ENCODE peak calls at places on chromosomes 4 and X, in six cellular contexts. C is fibroblast of lung; O is CD4-positive, alpha-beta memory T cell; T is lower leg skin; E is astrocyte of the spinal cord; D is effector memory CD4-positive, alpha-beta T cell. N is an unnamed sample.

GRCh38 chr4:145533011-145533410 is 51.4 kb downstream of the SMAD1 start:
- DNase-seq in E (peak), C (no peak), O (no peak), T (no peak), D (no peak), N (no peak)

GRCh38 chr4:39025552-39026085 is 6.6 kb downstream of the TMEM156 start:
- DNase-seq in O (no peak), C (peak), D (no peak), T (no peak), E (peak), N (no peak)

GRCh38 chr4:168621806-168622589 is 125.1 kb downstream of the PALLD start:
- DNase-seq in D (no peak), T (no peak), O (no peak), E (peak), C (peak), N (no peak)

GRCh38 chr4:183099537-183100297 is 660 bp downstream of the WWC2 start:
- DNase-seq in E (no peak), D (no peak), O (peak), C (no peak), T (peak), N (peak)

GRCh38 chrX:150688911-150689451 is 4.2 kb upstream of the MTMR1 start:
- DNase-seq in O (no peak), E (peak), C (peak), T (no peak), D (no peak), N (no peak)

GRCh38 chrX:5113128-5113527 is 1115.5 kb downstream of the NLGN4X start:
- DNase-seq in E (peak), C (no peak), T (no peak), D (no peak), O (no peak), N (no peak)

GRCh38 chr4:31692407-31692940 is 972.3 kb downstream of the PCDH7 start:
- DNase-seq in O (no peak), C (peak), D (no peak), T (no peak), E (no peak), N (no peak)

GRCh38 chr4:175412161-175412560 is 399.9 kb downstream of the GPM6A start:
- DNase-seq in D (no peak), T (no peak), E (peak), O (no peak), C (no peak), N (no peak)

GRCh38 chrX:103503853-103504207 is 15.5 kb downstream of the RAB40A start:
- DNase-seq in C (no peak), O (no peak), T (no peak), D (no peak), E (no peak), N (no peak)

GRCh38 chrX:100812216-100813158 is 7.7 kb upstream of the CSTF2 start:
- DNase-seq in O (no peak), E (no peak), T (no peak), D (no peak), C (no peak), N (no peak)

GRCh38 chr4:45120163-45120562 is 393.8 kb upstream of the GNPDA2 start:
- DNase-seq in T (no peak), C (no peak), E (no peak), O (no peak), D (no peak), N (no peak)

GRCh38 chr4:128660361-128660964 is 149.0 kb upstream of the JADE1 start:
- DNase-seq in T (peak), E (peak), O (no peak), C (peak), D (no peak), N (no peak)

GRCh38 chrX:11913001-11913400 is 155.0 kb downstream of the MSL3 start:
- DNase-seq in O (no peak), T (no peak), E (no peak), C (no peak), D (no peak), N (no peak)

GRCh38 chr4:17766826-17767458 is 14.5 kb downstream of the FAM184B start:
- DNase-seq in E (no peak), D (no peak), C (no peak), O (no peak), T (no peak), N (no peak)

GRCh38 chr4:102439835-102440234 is 61.3 kb upstream of the NFKB1 start:
- DNase-seq in T (peak), E (peak), D (no peak), O (no peak), C (peak), N (no peak)

GRCh38 chr4:166301266-166301665 is 428.2 kb downstream of the TLL1 start:
- DNase-seq in C (no peak), E (peak), D (no peak), O (no peak), T (no peak), N (no peak)

GRCh38 chr4:169283114-169283509 is 12.4 kb upstream of the SH3RF1 start:
- DNase-seq in O (no peak), C (peak), T (no peak), D (no peak), E (peak), N (no peak)

GRCh38 chr4:173490817-173491518 is 39.1 kb downstream of the HAND2 start:
- DNase-seq in C (peak), O (no peak), D (no peak), T (no peak), E (peak), N (no peak)

GRCh38 chrX:100685997-100686305 is 42.0 kb downstream of the SRPX2 start:
- DNase-seq in C (no peak), E (no peak), T (no peak), D (no peak), O (no peak), N (no peak)

GRCh38 chr4:183014361-183015084 is 84.5 kb upstream of the WWC2 start:
- DNase-seq in C (peak), T (no peak), D (no peak), E (no peak), O (no peak), N (no peak)

GRCh38 chr4:142088906-142089305 is 452.5 kb downstream of the IL15 start:
- DNase-seq in O (no peak), E (peak), T (no peak), D (no peak), C (peak), N (no peak)

GRCh38 chr4:3663791-3664190 is 102.4 kb upstream of the ADRA2C start:
- DNase-seq in C (no peak), D (no peak), E (no peak), T (no peak), O (no peak), N (no peak)

GRCh38 chr4:142817442-142817841 is 28.7 kb downstream of the INPP4B start:
- DNase-seq in O (peak), C (peak), E (peak), T (peak), D (no peak), N (peak)

GRCh38 chrX:18833071-18833731 is 125.8 kb downstream of the PPEF1 start:
- DNase-seq in E (no peak), O (no peak), C (peak), T (peak), D (no peak), N (no peak)

GRCh38 chrX:31931225-31931624 is 859.4 kb upstream of the FTHL17 start:
- DNase-seq in D (no peak), T (no peak), C (peak), O (no peak), E (peak), N (no peak)

GRCh38 chr4:6894086-6894478 is 15.5 kb upstream of the TBC1D14 start:
- DNase-seq in D (no peak), C (no peak), E (no peak), O (no peak), T (no peak), N (no peak)

GRCh38 chrX:11427082-11428033 is 134.1 kb downstream of the AMELX start:
- DNase-seq in O (no peak), T (peak), E (no peak), D (no peak), C (peak), N (no peak)

GRCh38 chr4:173494013-173494970 is 35.7 kb downstream of the HAND2 start:
- DNase-seq in D (peak), O (peak), T (no peak), C (peak), E (peak), N (peak)

GRCh38 chrX:13901354-13901753 is 84.5 kb upstream of the GPM6B start:
- DNase-seq in O (no peak), C (no peak), T (no peak), E (no peak), D (no peak), N (no peak)

GRCh38 chrX:33001107-33001506 is 210.2 kb downstream of the DMD start:
- DNase-seq in O (no peak), T (no peak), C (no peak), D (no peak), E (no peak), N (no peak)

GRCh38 chrX:53272808-53273337 is 8.5 kb downstream of the IQSEC2 start:
- DNase-seq in O (no peak), T (no peak), D (no peak), E (no peak), C (no peak), N (no peak)
- H3K4me3 ChIP-seq in O (no peak), T (no peak), D (no peak), E (no peak), C (no peak), N (no peak)

GRCh38 chrX:77922768-77923167 is 12.3 kb downstream of the ATP7A start:
- DNase-seq in E (no peak), O (no peak), D (no peak), C (no peak), T (no peak), N (no peak)

GRCh38 chrX:77918568-77918967 is 8.1 kb downstream of the ATP7A start:
- DNase-seq in D (no peak), O (no peak), T (no peak), E (no peak), C (peak), N (no peak)

DNA sequence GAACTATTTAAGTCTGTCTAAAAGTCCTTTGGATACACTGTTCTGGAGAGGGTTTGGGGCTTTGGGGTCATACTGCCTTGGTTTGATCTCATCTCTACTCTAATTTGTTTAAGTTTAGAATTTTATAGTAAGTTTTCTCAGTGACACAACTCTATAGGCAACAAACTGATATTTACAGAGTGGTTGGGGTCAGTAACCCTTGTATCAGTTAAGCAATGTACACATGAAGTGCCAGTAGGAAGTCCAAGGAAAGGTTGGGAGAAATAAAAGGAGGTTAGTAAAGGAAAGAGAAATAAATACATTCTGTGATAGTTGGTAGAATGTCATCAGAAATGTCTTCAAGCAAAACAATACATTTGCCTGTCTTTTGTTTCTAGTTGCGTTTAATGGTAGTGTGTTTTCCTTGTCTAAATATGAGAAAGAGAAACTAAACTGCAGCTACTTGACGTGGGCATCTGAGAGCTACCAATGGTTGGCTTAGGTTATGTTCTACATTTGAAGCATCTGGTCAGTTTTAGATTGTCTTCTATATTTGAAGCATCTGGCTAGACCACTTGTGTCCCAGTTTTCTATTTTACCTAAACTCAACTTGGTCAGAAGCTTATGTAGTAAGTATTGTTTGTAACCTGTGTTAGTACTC is 6.9 kb downstream of the ATP7A start:
- DNase-seq in C (no peak), T (no peak), O (no peak), D (no peak), E (no peak), N (no peak)
- H3K4me3 ChIP-seq in C (no peak), T (no peak), O (no peak), D (no peak), E (no peak), N (peak)

DNA sequence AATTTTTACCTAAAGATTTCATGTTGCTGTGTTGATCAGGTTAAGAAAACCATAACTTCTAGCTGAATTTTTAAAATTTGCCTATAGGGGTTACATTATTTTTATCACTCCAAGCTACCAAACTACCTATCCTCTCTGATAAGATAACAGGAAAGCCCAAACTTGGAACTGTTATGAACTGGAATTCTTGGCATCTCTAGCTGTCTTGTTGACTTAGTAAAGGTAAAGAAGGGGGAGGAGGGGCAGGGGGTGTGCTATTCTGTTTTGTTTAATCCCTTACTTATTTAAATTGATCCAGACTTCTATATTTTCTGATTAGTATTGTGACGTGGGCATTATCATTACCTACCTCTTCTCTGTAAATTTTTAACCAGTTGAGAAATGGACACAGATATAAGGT is 54.7 kb downstream of the SLAIN2 start:
- DNase-seq in E (no peak), T (no peak), O (no peak), D (no peak), C (no peak), N (no peak)
- H3K4me3 ChIP-seq in E (no peak), T (no peak), O (no peak), D (no peak), C (no peak), N (no peak)

GRCh38 chr4:337932-338758 is 531 bp downstream of the ZNF141 start:
- DNase-seq in T (peak), C (peak), O (peak), D (no peak), E (peak), N (no peak)

GRCh38 chr4:335515-335914 is 2.1 kb upstream of the ZNF141 start:
- DNase-seq in D (no peak), O (no peak), T (no peak), E (no peak), C (no peak), N (no peak)

GRCh38 chr4:336099-336892 is 1.3 kb upstream of the ZNF141 start:
- DNase-seq in E (no peak), D (no peak), T (peak), C (peak), O (no peak), N (peak)

GRCh38 chr4:337143-337931 is at the start of gene ZNF141:
- DNase-seq in O (peak), E (peak), T (peak), D (peak), C (peak), N (peak)

DNA sequence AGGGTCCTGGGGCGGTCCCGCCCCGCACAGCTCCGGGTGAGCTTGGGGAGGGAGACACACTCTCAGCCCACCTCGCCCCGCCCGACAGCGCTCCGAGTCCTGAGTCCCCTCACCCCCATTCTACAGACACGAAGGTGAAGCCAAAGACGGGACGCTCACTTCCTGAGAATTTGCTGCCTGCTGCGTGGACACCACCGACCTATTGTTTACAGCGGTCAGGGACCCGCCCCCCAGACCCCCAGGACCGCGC is 796 bp upstream of the ZNF141 start:
- DNase-seq in E (no peak), C (no peak), D (no peak), T (peak), O (peak), N (no peak)
- H3K4me3 ChIP-seq in E (peak), C (peak), D (peak), T (peak), O (peak), N (peak)

DNA sequence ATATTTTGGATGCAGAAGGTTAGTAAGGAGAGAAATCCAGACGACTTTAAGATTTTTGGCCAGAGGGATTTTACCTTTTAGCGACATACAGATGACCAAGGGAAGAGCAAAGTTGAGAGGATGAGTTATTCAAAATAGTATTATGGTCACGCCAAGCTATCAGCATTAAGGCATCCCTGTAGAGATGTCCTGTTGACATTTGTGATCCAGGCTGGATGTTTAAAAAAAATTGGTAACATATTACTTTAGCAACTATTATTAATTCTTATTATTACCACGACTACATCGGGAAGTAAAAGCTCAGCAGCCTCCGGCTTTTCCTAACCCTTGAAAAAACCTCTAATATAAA is 562 bp upstream of the OSTC start:
- DNase-seq in O (no peak), T (no peak), C (no peak), E (no peak), D (no peak), N (no peak)
- H3K4me3 ChIP-seq in O (peak), T (no peak), C (peak), E (peak), D (peak), N (peak)